ENCODE peak calls at places on chromosome 10, in six cellular contexts. S, R, C, P, H and A are unnamed samples.

GRCh38 chr10:133394801-133395221 is 854 bp downstream of the MTG1 start:
- DNase-seq in C (no peak), H (no peak), S (no peak), P (no peak), R (no peak), A (no peak)

GRCh38 chr10:108904163-108904878 is 1019.0 kb downstream of the XPNPEP1 start:
- DNase-seq in C (no peak), S (no peak), R (no peak), P (no peak), H (no peak), A (no peak)

GRCh38 chr10:70715853-70716795 is 43.8 kb downstream of the ADAMTS14 start:
- DNase-seq in P (no peak), S (no peak), H (no peak), C (no peak), R (no peak), A (peak; percentile 36)

GRCh38 chr10:71396084-71396713 is 521 bp upstream of the CDH23 start:
- DNase-seq in P (peak; percentile 90), S (peak; percentile 76), H (no peak), C (peak; percentile 62), R (peak; percentile 75), A (peak; percentile 42)

GRCh38 chr10:30688456-30688855 is 58.9 kb upstream of the LYZL2 start:
- DNase-seq in R (no peak), C (no peak), S (no peak), P (no peak), H (no peak), A (no peak)

GRCh38 chr10:133045556-133046483 is 41.9 kb upstream of the ADGRA1 start:
- DNase-seq in R (no peak), S (no peak), H (no peak), C (no peak), P (no peak), A (no peak)

GRCh38 chr10:31660301-31660700 is 268.3 kb downstream of the ARHGAP12 start:
- DNase-seq in R (no peak), S (no peak), P (no peak), H (no peak), C (no peak), A (no peak)

GRCh38 chr10:73768881-73769280 is 13.0 kb upstream of the CHCHD1 start:
- DNase-seq in P (peak; percentile 63), R (no peak), S (peak; percentile 39), C (no peak), H (no peak), A (no peak)

GRCh38 chr10:132608511-132609195 is 71.1 kb downstream of the INPP5A start:
- DNase-seq in R (no peak), H (no peak), P (no peak), C (no peak), S (no peak), A (no peak)

GRCh38 chr10:3538850-3539531 is 246.0 kb downstream of the KLF6 start:
- DNase-seq in R (no peak), H (no peak), S (no peak), C (no peak), P (peak; percentile 59), A (peak; percentile 5)

GRCh38 chr10:77501152-77501845 is 136.3 kb downstream of the KCNMA1 start:
- DNase-seq in C (no peak), S (no peak), P (no peak), R (peak; percentile 72), H (no peak), A (no peak)

GRCh38 chr10:57460540-57460939 is 807.2 kb downstream of the IPMK start:
- DNase-seq in P (no peak), H (no peak), C (no peak), S (no peak), R (no peak), A (no peak)

GRCh38 chr10:31645786-31646185 is 282.8 kb downstream of the ARHGAP12 start:
- DNase-seq in C (no peak), P (no peak), H (no peak), R (no peak), S (no peak), A (no peak)

GRCh38 chr10:89022734-89023133 is 32.1 kb downstream of the FAS start:
- DNase-seq in C (no peak), H (no peak), R (no peak), P (no peak), S (peak; percentile 1), A (no peak)

GRCh38 chr10:34716958-34717357 is 98.1 kb downstream of the PARD3 start:
- DNase-seq in H (peak; percentile 90), S (no peak), R (no peak), C (no peak), P (no peak), A (no peak)

GRCh38 chr10:29628912-29629526 is 5.8 kb downstream of the SVIL start:
- DNase-seq in S (no peak), R (no peak), P (no peak), H (no peak), C (no peak), A (no peak)

GRCh38 chr10:29634105-29634504 is 666 bp downstream of the SVIL start:
- DNase-seq in R (no peak), P (no peak), H (no peak), C (no peak), S (no peak), A (no peak)

GRCh38 chr10:29627201-29628105 is 7.3 kb downstream of the SVIL start:
- DNase-seq in S (no peak), P (peak; percentile 10), R (no peak), C (no peak), H (no peak), A (no peak)

GRCh38 chr10:29631049-29631339 is 3.8 kb downstream of the SVIL start:
- DNase-seq in H (no peak), C (no peak), P (no peak), R (no peak), S (no peak), A (no peak)

GRCh38 chr10:29630205-29631048 is 4.3 kb downstream of the SVIL start:
- DNase-seq in S (no peak), P (no peak), R (no peak), H (no peak), C (no peak), A (peak; percentile 52)
- TF ChIP-seq CTCF in S (no peak), P (no peak), R (no peak), H (no peak), C (no peak), A (no peak)

GRCh38 chr10:129766611-129767550 is 197.2 kb downstream of the EBF3 start:
- DNase-seq in H (no peak), P (peak; percentile 48), S (no peak), C (no peak), R (no peak), A (no peak)

GRCh38 chr10:129770286-129770685 is 193.8 kb downstream of the EBF3 start:
- DNase-seq in P (peak; percentile 36), H (no peak), R (no peak), C (no peak), S (no peak), A (no peak)

GRCh38 chr10:129767751-129768150 is 196.3 kb downstream of the EBF3 start:
- DNase-seq in S (no peak), R (no peak), C (no peak), P (peak; percentile 22), H (no peak), A (no peak)

GRCh38 chr10:129769381-129770116 is 194.5 kb downstream of the EBF3 start:
- DNase-seq in S (no peak), H (no peak), P (peak; percentile 26), R (no peak), C (no peak), A (no peak)

DNA sequence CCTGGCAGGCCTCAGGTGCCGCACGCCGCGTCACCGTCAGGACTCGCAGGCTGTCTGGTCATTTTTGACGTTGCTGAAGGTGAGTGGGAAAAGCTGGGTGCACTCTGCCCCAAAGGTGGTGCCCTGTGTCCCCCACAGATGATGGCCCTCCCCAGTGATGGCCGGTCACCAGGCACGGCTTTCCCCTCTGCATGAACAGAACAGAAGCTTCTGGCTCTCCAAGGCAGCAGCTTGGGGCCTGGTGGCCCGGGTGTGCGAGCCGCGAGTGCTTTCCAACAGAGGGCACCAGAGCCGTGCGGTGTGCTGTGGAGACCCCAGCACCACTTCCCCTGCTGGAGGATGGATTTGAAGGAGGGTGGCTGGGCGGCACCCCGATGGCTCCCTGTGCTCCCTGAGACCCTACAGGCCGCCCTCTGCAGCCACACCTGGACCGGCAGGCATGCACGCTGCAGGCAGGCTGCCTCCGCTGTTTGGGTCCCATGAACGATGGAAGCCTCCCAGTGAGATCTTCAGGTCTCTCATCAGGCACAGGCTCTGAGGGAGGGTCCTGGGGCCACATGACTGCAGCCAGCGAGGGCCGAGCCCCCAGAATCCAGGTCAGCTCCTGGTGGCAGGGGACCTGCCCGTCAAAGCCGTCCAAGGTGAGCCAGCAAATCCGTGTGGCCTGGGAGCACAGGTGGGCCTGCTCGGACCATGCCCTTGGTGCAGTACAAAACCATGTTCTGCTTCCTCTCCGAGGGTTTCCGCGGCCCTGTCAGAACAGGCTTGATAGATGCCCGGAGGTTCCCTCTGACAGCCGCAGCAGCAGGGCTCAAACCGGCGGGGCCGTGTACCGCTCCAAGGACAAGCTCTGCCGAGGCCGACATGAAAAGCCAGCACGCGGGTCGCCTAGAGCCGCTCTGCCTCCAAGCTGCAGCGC is 195.4 kb downstream of the EBF3 start:
- DNase-seq in C (peak; percentile 57), S (no peak), P (peak; percentile 91), R (no peak), H (no peak), A (no peak)
- TF ChIP-seq CTCF in C (no peak), S (no peak), P (peak; percentile 83), R (no peak), H (no peak), A (no peak)

GRCh38 chr10:21022821-21023220 is 125.7 kb upstream of the NEBL start:
- DNase-seq in H (no peak), C (no peak), P (no peak), R (no peak), S (no peak), A (no peak)

GRCh38 chr10:21021231-21021630 is 124.1 kb upstream of the NEBL start:
- DNase-seq in H (no peak), S (no peak), C (no peak), R (no peak), P (no peak), A (no peak)

GRCh38 chr10:21020545-21020944 is 123.4 kb upstream of the NEBL start:
- DNase-seq in R (peak; percentile 51), C (peak; percentile 17), H (peak; percentile 45), S (peak; percentile 51), P (peak; percentile 86), A (peak; percentile 30)

GRCh38 chr10:21021843-21022594 is 124.9 kb upstream of the NEBL start:
- DNase-seq in S (no peak), R (peak; percentile 22), C (peak; percentile 6), P (peak; percentile 60), H (no peak), A (no peak)
- TF ChIP-seq CTCF in S (no peak), R (no peak), C (no peak), P (peak; percentile 72), H (peak; percentile 42), A (peak; percentile 29)

GRCh38 chr10:99906470-99906869 is 103.3 kb downstream of the DNMBP start:
- DNase-seq in H (no peak), C (no peak), P (no peak), R (peak; percentile 79), S (no peak), A (peak; percentile 67)
- TF ChIP-seq CTCF in H (no peak), C (no peak), P (no peak), R (peak; percentile 50), S (no peak), A (no peak)

GRCh38 chr10:43606323-43607198 is at the start of gene ZNF485:
- DNase-seq in P (peak; percentile 90), C (peak; percentile 60), H (peak; percentile 68), R (peak; percentile 58), S (peak; percentile 89), A (peak; percentile 71)
- TF ChIP-seq CTCF in P (no peak), C (no peak), H (no peak), R (no peak), S (no peak), A (no peak)